ENCODE peak calls at places on chromosomes 4 and X, in seven cellular contexts. One of them, this sample, is unnamed.

GRCh38 chr4:40731792-40732245 is 17.9 kb upstream of the NSUN7 start:
- DNase-seq in omental fat pad: no peak
- DNase-seq in DMS 273 treated with DMSO at 0.1 percent for 48 hours: no peak
- DNase-seq in activated CD4-positive, CD25-positive, alpha-beta regulatory T cell: no peak
- DNase-seq in 8988T: no peak
- DNase-seq in A673: peak
- DNase-seq in NCI-H82: peak
- DNase-seq in this sample: no peak

GRCh38 chr4:156472624-156473023 is 499.0 kb downstream of the PDGFC start:
- DNase-seq in 8988T: no peak
- DNase-seq in activated CD4-positive, CD25-positive, alpha-beta regulatory T cell: no peak
- DNase-seq in NCI-H82: no peak
- DNase-seq in omental fat pad: no peak
- DNase-seq in A673: no peak
- DNase-seq in DMS 273 treated with DMSO at 0.1 percent for 48 hours: no peak
- DNase-seq in this sample: no peak

GRCh38 chrX:24676403-24677024 is 17.2 kb upstream of the POLA1 start:
- DNase-seq in A673: peak
- DNase-seq in NCI-H82: peak
- DNase-seq in activated CD4-positive, CD25-positive, alpha-beta regulatory T cell: no peak
- DNase-seq in DMS 273 treated with DMSO at 0.1 percent for 48 hours: no peak
- DNase-seq in omental fat pad: no peak
- DNase-seq in 8988T: no peak
- DNase-seq in this sample: no peak

GRCh38 chrX:71466979-71467523 is 65.9 kb upstream of the OGT start:
- DNase-seq in NCI-H82: no peak
- DNase-seq in omental fat pad: no peak
- DNase-seq in 8988T: no peak
- DNase-seq in DMS 273 treated with DMSO at 0.1 percent for 48 hours: no peak
- DNase-seq in activated CD4-positive, CD25-positive, alpha-beta regulatory T cell: no peak
- DNase-seq in A673: no peak
- DNase-seq in this sample: no peak

GRCh38 chrX:138885886-138886285 is 174.4 kb upstream of the FGF13 start:
- DNase-seq in NCI-H82: no peak
- DNase-seq in DMS 273 treated with DMSO at 0.1 percent for 48 hours: no peak
- DNase-seq in A673: no peak
- DNase-seq in 8988T: no peak
- DNase-seq in omental fat pad: no peak
- DNase-seq in activated CD4-positive, CD25-positive, alpha-beta regulatory T cell: no peak
- DNase-seq in this sample: no peak

GRCh38 chrX:139563251-139563650 is 32.7 kb downstream of the F9 start:
- DNase-seq in DMS 273 treated with DMSO at 0.1 percent for 48 hours: no peak
- DNase-seq in omental fat pad: no peak
- DNase-seq in NCI-H82: no peak
- DNase-seq in 8988T: no peak
- DNase-seq in A673: no peak
- DNase-seq in activated CD4-positive, CD25-positive, alpha-beta regulatory T cell: no peak
- DNase-seq in this sample: no peak

GRCh38 chr4:75819121-75819520 is 83.1 kb downstream of the PPEF2 start:
- DNase-seq in 8988T: no peak
- DNase-seq in omental fat pad: no peak
- DNase-seq in A673: no peak
- DNase-seq in activated CD4-positive, CD25-positive, alpha-beta regulatory T cell: no peak
- DNase-seq in DMS 273 treated with DMSO at 0.1 percent for 48 hours: no peak
- DNase-seq in NCI-H82: no peak
- DNase-seq in this sample: no peak

GRCh38 chr4:10478621-10479020 is 21.4 kb upstream of the ZNF518B start:
- DNase-seq in DMS 273 treated with DMSO at 0.1 percent for 48 hours: no peak
- DNase-seq in 8988T: no peak
- DNase-seq in A673: no peak
- DNase-seq in omental fat pad: no peak
- DNase-seq in activated CD4-positive, CD25-positive, alpha-beta regulatory T cell: no peak
- DNase-seq in NCI-H82: no peak
- DNase-seq in this sample: no peak

GRCh38 chrX:46627700-46628405 is 54.3 kb downstream of the CHST7 start:
- DNase-seq in activated CD4-positive, CD25-positive, alpha-beta regulatory T cell: no peak
- DNase-seq in omental fat pad: no peak
- DNase-seq in A673: no peak
- DNase-seq in 8988T: no peak
- DNase-seq in NCI-H82: no peak
- DNase-seq in DMS 273 treated with DMSO at 0.1 percent for 48 hours: no peak
- DNase-seq in this sample: no peak

GRCh38 chr4:145935253-145936141 is 3.1 kb downstream of the ZNF827 start:
- DNase-seq in activated CD4-positive, CD25-positive, alpha-beta regulatory T cell: no peak
- DNase-seq in NCI-H82: peak
- DNase-seq in A673: no peak
- DNase-seq in DMS 273 treated with DMSO at 0.1 percent for 48 hours: no peak
- DNase-seq in omental fat pad: no peak
- DNase-seq in 8988T: no peak
- DNase-seq in this sample: no peak

GRCh38 chr4:169745291-169745690 is 12.5 kb downstream of the HPF1 start:
- DNase-seq in NCI-H82: no peak
- DNase-seq in activated CD4-positive, CD25-positive, alpha-beta regulatory T cell: no peak
- DNase-seq in A673: no peak
- DNase-seq in 8988T: no peak
- DNase-seq in omental fat pad: no peak
- DNase-seq in DMS 273 treated with DMSO at 0.1 percent for 48 hours: no peak
- DNase-seq in this sample: no peak

GRCh38 chrX:53071604-53072417 is 10.4 kb upstream of the TSPYL2 start:
- DNase-seq in DMS 273 treated with DMSO at 0.1 percent for 48 hours: peak
- DNase-seq in omental fat pad: no peak
- DNase-seq in activated CD4-positive, CD25-positive, alpha-beta regulatory T cell: peak
- DNase-seq in NCI-H82: peak
- DNase-seq in 8988T: no peak
- DNase-seq in A673: peak
- DNase-seq in this sample: no peak

GRCh38 chrX:119549327-119550016 is 15.7 kb downstream of the STEEP1 start:
- DNase-seq in 8988T: no peak
- DNase-seq in DMS 273 treated with DMSO at 0.1 percent for 48 hours: no peak
- DNase-seq in omental fat pad: no peak
- DNase-seq in NCI-H82: peak
- DNase-seq in A673: no peak
- DNase-seq in activated CD4-positive, CD25-positive, alpha-beta regulatory T cell: no peak
- DNase-seq in this sample: no peak

GRCh38 chr4:129043523-129043922 is 49.8 kb downstream of the SCLT1 start:
- DNase-seq in NCI-H82: no peak
- DNase-seq in 8988T: no peak
- DNase-seq in activated CD4-positive, CD25-positive, alpha-beta regulatory T cell: no peak
- DNase-seq in DMS 273 treated with DMSO at 0.1 percent for 48 hours: no peak
- DNase-seq in A673: peak
- DNase-seq in omental fat pad: no peak
- DNase-seq in this sample: no peak

GRCh38 chr4:83771113-83771705 is 235.3 kb downstream of the GPAT3 start:
- DNase-seq in DMS 273 treated with DMSO at 0.1 percent for 48 hours: no peak
- DNase-seq in 8988T: no peak
- DNase-seq in omental fat pad: no peak
- DNase-seq in activated CD4-positive, CD25-positive, alpha-beta regulatory T cell: no peak
- DNase-seq in NCI-H82: peak
- DNase-seq in A673: peak
- DNase-seq in this sample: no peak

GRCh38 chr4:145216532-145216931 is 36.1 kb upstream of the OTUD4 start:
- DNase-seq in A673: peak
- DNase-seq in 8988T: no peak
- DNase-seq in activated CD4-positive, CD25-positive, alpha-beta regulatory T cell: no peak
- DNase-seq in omental fat pad: no peak
- DNase-seq in DMS 273 treated with DMSO at 0.1 percent for 48 hours: peak
- DNase-seq in NCI-H82: peak
- DNase-seq in this sample: no peak

GRCh38 chr4:22607382-22607781 is 85.4 kb upstream of the GBA3 start:
- DNase-seq in omental fat pad: no peak
- DNase-seq in 8988T: peak
- DNase-seq in A673: peak
- DNase-seq in NCI-H82: peak
- DNase-seq in DMS 273 treated with DMSO at 0.1 percent for 48 hours: peak
- DNase-seq in activated CD4-positive, CD25-positive, alpha-beta regulatory T cell: no peak
- DNase-seq in this sample: no peak

GRCh38 chr4:99808260-99808857 is 8.3 kb upstream of the DAPP1 start:
- DNase-seq in omental fat pad: peak
- DNase-seq in NCI-H82: peak
- DNase-seq in activated CD4-positive, CD25-positive, alpha-beta regulatory T cell: peak
- DNase-seq in DMS 273 treated with DMSO at 0.1 percent for 48 hours: no peak
- DNase-seq in A673: peak
- DNase-seq in 8988T: no peak
- DNase-seq in this sample: peak

This sample was measured in stimulated activated effector memory CD8-positive, alpha-beta T cell treated with anti-CD3 and anti-CD28 coated beads, Interleukin-12 subunit alpha, Interleukin-12 subunit beta, amount 100 ng/mL, for 72 hours.